ENCODE peak calls at places on chromosomes 16 and 17, in five cellular contexts. N is tibial artery, F is stomach, Q is breast epithelium, I is upper lobe of right lung. K is an unnamed sample.
A peak's percentile ranks its signal among the peaks of the same experiment; 100 is the strongest.

GRCh38 chr16:23863511-23864422 is 28.0 kb downstream of the PRKCB start:
- DNase-seq in Q (no peak), N (no peak), F (no peak), I (no peak), K (no peak)

GRCh38 chr17:55366020-55366481 is 55.6 kb downstream of the MMD start:
- DNase-seq in F (no peak), Q (no peak), N (no peak), I (no peak), K (no peak)

GRCh38 chr16:87809150-87809902 is 43.5 kb upstream of the KLHDC4 start:
- DNase-seq in I (no peak), Q (no peak), F (no peak), N (no peak), K (no peak)

GRCh38 chr17:3887394-3887793 is 5.5 kb downstream of the CAMKK1 start:
- DNase-seq in N (no peak), F (no peak), I (no peak), Q (no peak), K (no peak)

GRCh38 chr17:63445571-63446217 is 412 bp downstream of the CYB561 start:
- DNase-seq in N (no peak), I (peak; percentile 81), F (peak; percentile 69), Q (no peak), K (peak; percentile 73)

GRCh38 chr16:83533193-83533592 is 274.6 kb upstream of the HSBP1 start:
- DNase-seq in I (no peak), F (no peak), N (no peak), Q (no peak), K (no peak)

GRCh38 chr17:76452102-76452645 is 778 bp downstream of the UBE2O start:
- DNase-seq in Q (no peak), N (no peak), F (peak; percentile 30), I (no peak), K (no peak)

GRCh38 chr17:7043195-7043543 is 723 bp downstream of the SLC16A11 start:
- DNase-seq in I (peak; percentile 72), F (no peak), N (no peak), Q (no peak), K (no peak)

GRCh38 chr16:67388591-67388990 is 4.7 kb downstream of the TPPP3 start:
- DNase-seq in F (no peak), N (no peak), Q (no peak), I (peak; percentile 36), K (no peak)

GRCh38 chr16:15618392-15618791 is 24.6 kb downstream of the MARF1 start:
- DNase-seq in I (no peak), N (no peak), Q (no peak), F (no peak), K (no peak)

GRCh38 chr17:81143717-81144422 is 21.4 kb upstream of the PVALEF start:
- DNase-seq in Q (no peak), N (no peak), I (no peak), F (no peak), K (no peak)

GRCh38 chr17:7356779-7357178 is 1.8 kb downstream of the TMEM95 start:
- DNase-seq in N (no peak), F (no peak), Q (no peak), I (no peak), K (no peak)

GRCh38 chr17:67770539-67770938 is 52.8 kb downstream of the NOL11 start:
- DNase-seq in N (no peak), F (no peak), I (no peak), Q (no peak), K (no peak)

GRCh38 chr17:67833946-67834631 is 8.8 kb downstream of the BPTF start:
- DNase-seq in N (no peak), Q (no peak), F (no peak), I (no peak), K (no peak)

GRCh38 chr17:32912218-32912897 is 15.6 kb upstream of the TMEM98 start:
- DNase-seq in Q (peak; percentile 71), I (peak; percentile 83), F (peak; percentile 84), N (peak; percentile 76), K (no peak)

GRCh38 chr16:23254338-23254737 is 47.8 kb upstream of the SCNN1B start:
- DNase-seq in F (no peak), N (no peak), Q (no peak), I (no peak), K (no peak)

GRCh38 chr17:58402679-58403078 is 14.7 kb downstream of the RNF43 start:
- DNase-seq in I (no peak), N (no peak), F (no peak), Q (no peak), K (no peak)

GRCh38 chr16:24360936-24361335 is 104.8 kb downstream of the CACNG3 start:
- DNase-seq in Q (no peak), F (no peak), N (no peak), I (no peak), K (no peak)

GRCh38 chr17:39634384-39634871 is 2.5 kb upstream of the STARD3 start:
- DNase-seq in Q (no peak), F (no peak), I (no peak), N (no peak), K (no peak)

GRCh38 chr16:86029131-86029741 is 130.3 kb downstream of the IRF8 start:
- DNase-seq in I (peak; percentile 62), N (peak; percentile 22), Q (peak; percentile 44), F (peak; percentile 49), K (no peak)

GRCh38 chr16:69123894-69124293 is 8.5 kb downstream of the CHTF8 start:
- DNase-seq in N (peak; percentile 41), Q (no peak), F (peak; percentile 57), I (peak; percentile 27), K (peak; percentile 28)

GRCh38 chr16:22693670-22694340 is 120.2 kb upstream of the HS3ST2 start:
- DNase-seq in I (no peak), N (no peak), Q (no peak), F (no peak), K (no peak)

GRCh38 chr17:62188713-62189112 is 123.6 kb upstream of the MED13 start:
- DNase-seq in Q (no peak), N (no peak), I (no peak), F (peak; percentile 38), K (no peak)

GRCh38 chr16:23107117-23107516 is 42.1 kb downstream of the USP31 start:
- DNase-seq in F (no peak), Q (no peak), N (no peak), I (no peak), K (no peak)

GRCh38 chr16:70730944-70731343 is 45.1 kb upstream of the MTSS2 start:
- DNase-seq in F (no peak), I (no peak), N (no peak), Q (no peak), K (no peak)

GRCh38 chr16:65600629-65601028 is 478.8 kb upstream of the CDH11 start:
- DNase-seq in F (no peak), Q (no peak), N (no peak), I (no peak), K (no peak)

GRCh38 chr17:2905697-2906595 is 109.7 kb downstream of the RAP1GAP2 start:
- DNase-seq in N (no peak), Q (no peak), F (no peak), I (no peak), K (no peak)

GRCh38 chr16:67936876-67937605 is 391 bp upstream of the PSMB10 start:
- DNase-seq in I (no peak), Q (no peak), F (peak; percentile 78), N (peak; percentile 74), K (peak; percentile 57)

GRCh38 chr17:78915872-78916632 is 9.1 kb downstream of the TIMP2 start:
- DNase-seq in I (peak; percentile 75), N (peak; percentile 74), Q (no peak), F (peak; percentile 42), K (no peak)

GRCh38 chr16:80896778-80897177 is 92.4 kb upstream of the CDYL2 start:
- DNase-seq in I (no peak), F (no peak), N (no peak), Q (no peak), K (no peak)

GRCh38 chr16:80902306-80903154 is 98.1 kb upstream of the CDYL2 start:
- DNase-seq in F (no peak), I (no peak), N (no peak), Q (no peak), K (no peak)

GRCh38 chr16:80903616-80904015 is 99.2 kb upstream of the CDYL2 start:
- DNase-seq in I (no peak), Q (no peak), F (no peak), N (no peak), K (no peak)

GRCh38 chr16:80900593-80900954 is 96.2 kb upstream of the CDYL2 start:
- DNase-seq in N (no peak), I (no peak), Q (no peak), F (no peak), K (no peak)

GRCh38 chr16:80899804-80900592 is 95.6 kb upstream of the CDYL2 start:
- DNase-seq in I (peak; percentile 79), N (peak; percentile 89), Q (peak; percentile 93), F (peak; percentile 96), K (no peak)
- H3K4me3 ChIP-seq in I (no peak overlapping the region), N (peak overlapping the region; percentile 14), Q (peak overlapping the region; percentile 45), F (no peak overlapping the region), K (no peak overlapping the region)

GRCh38 chr16:10942352-10943297 is at the start of gene DEXI:
- DNase-seq in F (peak; percentile 96), N (peak; percentile 92), I (peak; percentile 98), Q (peak; percentile 93), K (peak; percentile 92)

GRCh38 chr16:10946308-10946707 is 1.9 kb downstream of the CLEC16A start:
- DNase-seq in F (no peak), I (peak; percentile 77), Q (no peak), N (no peak), K (no peak)

GRCh38 chr16:10947211-10947787 is 2.9 kb downstream of the CLEC16A start:
- DNase-seq in I (peak; percentile 63), F (no peak), N (no peak), Q (no peak), K (no peak)

GRCh38 chr16:10945065-10945787 is 862 bp downstream of the CLEC16A start:
- DNase-seq in Q (no peak), N (no peak), F (no peak), I (no peak), K (no peak)

DNA sequence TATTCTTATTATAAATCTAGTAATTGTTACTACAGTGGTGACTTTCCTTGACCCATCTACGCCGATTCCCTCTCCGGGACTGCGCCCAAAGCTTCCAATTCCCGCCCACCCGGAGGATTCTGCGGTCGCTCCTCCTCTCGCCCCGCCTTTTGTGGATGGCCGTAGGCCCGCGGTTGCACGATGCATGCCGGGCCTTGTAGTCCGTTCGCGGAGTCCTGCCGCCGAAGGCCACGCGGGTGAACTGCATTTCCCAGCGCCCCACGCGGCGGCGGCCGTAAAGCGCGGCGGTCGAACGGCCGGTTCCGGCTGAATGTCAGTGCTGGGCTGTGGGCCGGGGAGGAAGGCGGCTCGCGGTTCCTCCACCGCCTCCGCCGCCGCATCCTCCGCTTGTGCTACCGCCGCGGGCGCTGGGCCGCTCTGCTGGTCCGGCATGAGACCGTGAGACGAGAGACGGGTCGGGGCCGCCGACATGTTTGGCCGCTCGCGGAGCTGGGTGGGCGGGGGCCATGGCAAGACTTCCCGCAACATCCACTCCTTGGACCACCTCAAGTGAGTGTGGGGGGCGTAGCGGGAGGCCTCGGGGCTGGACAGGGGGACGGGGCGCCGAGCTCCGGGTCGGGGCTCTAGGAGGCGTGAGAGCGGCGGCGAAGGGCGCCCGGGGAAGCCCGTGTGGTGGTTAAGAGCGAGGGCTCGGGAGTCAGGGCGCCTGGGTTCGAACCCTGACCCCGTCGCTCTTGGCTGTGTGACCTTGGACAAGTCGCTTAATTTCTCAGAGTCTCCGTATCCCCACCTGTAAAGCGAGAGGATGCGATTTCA is at the start of gene CLEC16A:
- DNase-seq in I (peak; percentile 99), F (peak; percentile 98), Q (peak; percentile 96), N (peak; percentile 97), K (peak; percentile 94)
- H3K4me1 ChIP-seq in I (peaks cover 52% of the 10 kb centered on the region), F (peaks cover 58% of the 10 kb centered on the region), Q (peaks cover 35% of the 10 kb centered on the region), N (peaks cover 69% of the 10 kb centered on the region), K (peaks cover 41% of the 10 kb centered on the region)

GRCh38 chr17:14781123-14781522 is 480.2 kb downstream of the HS3ST3B1 start:
- DNase-seq in N (no peak), I (no peak), F (no peak), Q (no peak), K (no peak)
- H3K4me3 ChIP-seq in N (no peak overlapping the region), I (no peak overlapping the region), F (no peak overlapping the region), Q (no peak overlapping the region), K (no peak overlapping the region)

GRCh38 chr16:9107025-9107970 is 15.9 kb downstream of the HAPSTR1 start:
- DNase-seq in N (no peak), Q (no peak), F (no peak), I (no peak), K (no peak)
- H3K4me1 ChIP-seq in N (peaks cover 100% of the 10 kb centered on the region), Q (peaks cover 15% of the 10 kb centered on the region), F (peaks cover 93% of the 10 kb centered on the region), I (peaks cover 90% of the 10 kb centered on the region), K (peaks cover 66% of the 10 kb centered on the region)

K was measured in effector memory CD4-positive, alpha-beta T cell.